ENCODE peak calls at places on chromosomes 7 and 10, in six cellular contexts. M is activated T-cell treated with anti-CD3 and anti-CD28 coated beads, Interleukin-2, amount 50 U/mL, for 72 hours; H is HEK293T; G is dorsolateral prefrontal cortex; X is DMS 273 treated with DMSO at 0.1 percent for 48 hours; R is HL-60. F is an unnamed sample.

GRCh38 chr7:116696707-116697106 is 24.7 kb downstream of the MET start:
- DNase-seq in X (no peak), R (no peak), M (no peak), G (no peak), H (no peak), F (no peak)

GRCh38 chr10:122882798-122883197 is 3.4 kb upstream of the FAM24B start:
- DNase-seq in G (no peak), R (no peak), X (no peak), H (no peak), M (no peak), F (no peak)

GRCh38 chr7:2941201-2941859 is 97.2 kb upstream of the GNA12 start:
- DNase-seq in G (no peak), M (no peak), H (no peak), X (no peak), R (peak), F (no peak)

GRCh38 chr7:41582116-41582515 is 120.8 kb downstream of the INHBA start:
- DNase-seq in R (no peak), M (no peak), G (no peak), X (no peak), H (no peak), F (no peak)

GRCh38 chr10:81708946-81709345 is 166.0 kb upstream of the NRG3 start:
- DNase-seq in R (no peak), X (no peak), H (no peak), M (no peak), G (no peak), F (no peak)

GRCh38 chr10:122186822-122187810 is 84.0 kb upstream of the BTBD16 start:
- DNase-seq in M (no peak), H (no peak), R (no peak), X (no peak), G (no peak), F (no peak)

GRCh38 chr10:35331894-35332640 is 4.2 kb upstream of the CCNY start:
- DNase-seq in M (no peak), X (no peak), R (no peak), H (no peak), G (no peak), F (no peak)

GRCh38 chr10:119654540-119654939 is 3.4 kb downstream of the BAG3 start:
- DNase-seq in G (no peak), X (no peak), H (no peak), R (no peak), M (no peak), F (no peak)

GRCh38 chr10:15197911-15198310 is 29.4 kb upstream of the NMT2 start:
- DNase-seq in X (no peak), H (no peak), R (no peak), M (no peak), G (no peak), F (no peak)

F was measured in endothelial cell.